ENCODE peak calls at places on chromosome X, in nine cellular contexts. J is stimulated activated CD4-positive, alpha-beta T cell treated with anti-CD3 and anti-CD28 coated beads, TNF-alpha, amount 100 ng/mL, for 24 hours; D is PC-9; H is activated CD4-positive, alpha-beta T cell treated with anti-CD3 and anti-CD28 coated beads for 4 hours; Q is HCEC 1CT; U is COR-L47; C is neural crest cell; V is ACHN; Y is aorta. T is an unnamed sample.

GRCh38 chrX:26146024-26146423 is 7.9 kb downstream of the MAGEB18 start:
- DNase-seq in U (no peak), J (no peak), Q (no peak), D (no peak), H (no peak), C (no peak), Y (no peak), V (no peak), T (no peak)

GRCh38 chrX:103309860-103310591 is 764 bp downstream of the BEX2 start:
- DNase-seq in Q (no peak), C (no peak), H (no peak), J (no peak), V (no peak), D (no peak), Y (no peak), U (peak), T (no peak)

GRCh38 chrX:147827070-147827469 is 84.6 kb upstream of the FMR1 start:
- DNase-seq in Y (no peak), U (no peak), J (no peak), H (no peak), D (no peak), Q (no peak), V (no peak), C (no peak), T (no peak)

GRCh38 chrX:140123446-140123845 is 158.1 kb upstream of the CXorf66 start:
- DNase-seq in J (no peak), D (no peak), C (no peak), H (no peak), V (peak), U (no peak), Y (no peak), Q (no peak), T (no peak)

GRCh38 chrX:102708900-102709299 is 3.3 kb upstream of the GPRASP2 start:
- DNase-seq in Q (no peak), U (no peak), C (no peak), Y (no peak), V (no peak), D (no peak), J (no peak), H (no peak), T (no peak)

GRCh38 chrX:101460669-101461068 is 24.6 kb upstream of the ARMCX4 start:
- DNase-seq in H (no peak), V (no peak), C (no peak), D (no peak), U (no peak), J (no peak), Y (no peak), Q (no peak), T (no peak)

GRCh38 chrX:13535371-13535770 is 34.0 kb upstream of the EGFL6 start:
- DNase-seq in U (no peak), C (no peak), H (no peak), V (no peak), D (no peak), Q (no peak), J (no peak), Y (no peak), T (no peak)

GRCh38 chrX:28847423-28847822 is 260.2 kb downstream of the IL1RAPL1 start:
- DNase-seq in H (no peak), U (no peak), D (no peak), Y (no peak), V (no peak), Q (no peak), C (peak), J (no peak), T (peak)

GRCh38 chrX:119503484-119503861 is 35.2 kb downstream of the SLC25A5 start:
- DNase-seq in Q (peak), Y (peak), V (peak), J (no peak), C (no peak), D (peak), H (no peak), U (no peak), T (peak)

GRCh38 chrX:155997436-155997835 is at the start of gene IL9R:
- DNase-seq in Q (no peak), J (peak), C (no peak), V (no peak), U (no peak), Y (no peak), H (peak), D (no peak), T (no peak)

GRCh38 chrX:50644496-50644895 is 169.5 kb downstream of the SHROOM4 start:
- DNase-seq in C (no peak), H (no peak), U (no peak), J (no peak), Q (no peak), Y (no peak), V (no peak), D (no peak), T (no peak)

GRCh38 chrX:54358424-54359211 is 772 bp upstream of the WNK3 start:
- DNase-seq in J (peak), U (no peak), D (no peak), C (peak), Q (no peak), Y (peak), H (peak), V (no peak), T (peak)

GRCh38 chrX:48694776-48695523 is 1.6 kb upstream of the SUV39H1 start:
- DNase-seq in D (no peak), C (no peak), H (no peak), U (peak), V (no peak), Y (no peak), Q (no peak), J (no peak), T (no peak)

GRCh38 chrX:2401590-2402360 is 99.0 kb downstream of the DHRSX start:
- DNase-seq in U (no peak), H (no peak), V (no peak), D (no peak), Y (no peak), J (no peak), C (peak), Q (no peak), T (no peak)

GRCh38 chrX:119783026-119783425 is 8.4 kb downstream of the RPL39 start:
- DNase-seq in J (no peak), V (no peak), Q (no peak), H (no peak), Y (no peak), U (no peak), C (no peak), D (no peak), T (no peak)

GRCh38 chrX:153600032-153600373 is 1.1 kb upstream of the CCNQ start:
- DNase-seq in U (no peak), J (no peak), V (peak), Y (no peak), Q (no peak), D (no peak), C (no peak), H (no peak), T (no peak)

GRCh38 chrX:114584434-114584943 is 603 bp downstream of the HTR2C start:
- DNase-seq in D (no peak), J (no peak), U (no peak), C (peak), Y (peak), Q (no peak), V (no peak), H (no peak), T (peak)

GRCh38 chrX:152915541-152916241 is 17.8 kb downstream of the ZNF185 start:
- DNase-seq in Q (peak), C (peak), J (no peak), H (no peak), V (peak), D (peak), U (peak), Y (no peak), T (no peak)

GRCh38 chrX:123961268-123962005 is at the start of gene STAG2:
- DNase-seq in U (peak), J (peak), Q (peak), Y (peak), H (peak), D (peak), V (peak), C (peak), T (peak)

GRCh38 chrX:121216979-121217378 is 169.6 kb downstream of the GLUD2 start:
- DNase-seq in Y (no peak), H (no peak), V (no peak), J (no peak), Q (no peak), U (no peak), C (no peak), D (no peak), T (no peak)

GRCh38 chrX:135421932-135422809 is at the start of gene SMIM10L2A:
- DNase-seq in U (no peak), D (no peak), V (no peak), Y (peak), C (no peak), Q (no peak), H (no peak), J (peak), T (peak)

GRCh38 chrX:39813631-39814246 is 284.0 kb downstream of the BCOR start:
- DNase-seq in Y (peak), Q (peak), J (no peak), V (no peak), U (no peak), H (no peak), C (no peak), D (no peak), T (peak)

GRCh38 chrX:64975989-64976672 is at the start of gene ZC4H2:
- DNase-seq in D (no peak), V (peak), Y (peak), C (peak), J (peak), Q (no peak), U (no peak), H (peak), T (peak)

GRCh38 chrX:13937370-13938052 is 92.2 kb downstream of the GEMIN8 start:
- DNase-seq in J (no peak), U (peak), Q (no peak), C (no peak), H (no peak), D (no peak), Y (no peak), V (no peak), T (no peak)

GRCh38 chrX:110170029-110170428 is 147.9 kb downstream of the AMMECR1 start:
- DNase-seq in C (no peak), J (no peak), Y (no peak), Q (no peak), H (no peak), U (no peak), V (no peak), D (no peak), T (no peak)

GRCh38 chrX:20140410-20140809 is 1.2 kb downstream of the EIF1AX start:
- DNase-seq in Y (no peak), J (no peak), Q (no peak), U (no peak), D (no peak), V (no peak), C (no peak), H (no peak), T (no peak)

GRCh38 chrX:124217289-124218251 is 114.9 kb upstream of the TEX13D start:
- DNase-seq in V (no peak), D (no peak), J (peak), U (no peak), Q (no peak), H (peak), C (peak), Y (no peak), T (no peak)